ENCODE peak calls at places on chromosomes 11 and 22, in seven cellular contexts. H is NCI-H526 treated with DMSO at 0.1 percent for 48 hours, Z is aorta, I is smooth muscle cell of the brain vasculature, Q is body of pancreas, V is heart right ventricle, J is SHP77. W is an unnamed sample.

GRCh38 chr11:130426223-130427048 is 2.0 kb downstream of the ADAMTS8 start:
- DNase-seq in H (no peak), Z (no peak), I (no peak), Q (peak), V (no peak), J (no peak), W (no peak)

GRCh38 chr22:29703595-29704195 is 16.1 kb upstream of the CABP7 start:
- DNase-seq in H (no peak), Z (no peak), I (no peak), Q (no peak), V (no peak), J (no peak), W (no peak)

GRCh38 chr11:131754671-131755070 is 384.3 kb downstream of the NTM start:
- DNase-seq in H (no peak), Z (no peak), I (no peak), Q (no peak), V (no peak), J (no peak), W (no peak)

GRCh38 chr22:32469799-32470212 is 4.8 kb upstream of the FBXO7 start:
- DNase-seq in H (no peak), Z (no peak), I (no peak), Q (peak), V (no peak), J (no peak), W (peak)

GRCh38 chr22:38327805-38328204 is 10.6 kb upstream of the CSNK1E start:
- DNase-seq in H (no peak), Z (no peak), I (no peak), Q (no peak), V (no peak), J (no peak), W (peak)

GRCh38 chr22:17149073-17149815 is 9.8 kb downstream of the HDHD5 start:
- DNase-seq in H (no peak), Z (no peak), I (no peak), Q (peak), V (no peak), J (no peak), W (no peak)

GRCh38 chr22:48464246-48464645 is 1363.4 kb downstream of the BRD1 start:
- DNase-seq in H (no peak), Z (peak), I (no peak), Q (no peak), V (no peak), J (no peak), W (no peak)

GRCh38 chr11:17608830-17609229 is 61.8 kb downstream of the OTOG start:
- DNase-seq in H (no peak), Z (no peak), I (no peak), Q (no peak), V (no peak), J (no peak), W (no peak)

GRCh38 chr11:108084811-108085210 is 36.6 kb upstream of the ACAT1 start:
- DNase-seq in H (no peak), Z (no peak), I (no peak), Q (no peak), V (no peak), J (no peak), W (no peak)

GRCh38 chr22:43412808-43413785 is 1.3 kb downstream of the MPPED1 start:
- DNase-seq in H (no peak), Z (no peak), I (no peak), Q (no peak), V (no peak), J (no peak), W (no peak)

GRCh38 chr22:39117585-39118191 is 20.6 kb downstream of the APOBEC3H start:
- DNase-seq in H (no peak), Z (peak), I (peak), Q (peak), V (peak), J (peak), W (peak)

GRCh38 chr11:65526744-65527143 is 1.9 kb downstream of the SCYL1 start:
- DNase-seq in H (no peak), Z (no peak), I (no peak), Q (no peak), V (no peak), J (no peak), W (no peak)

GRCh38 chr22:40939202-40939601 is 12.0 kb upstream of the RBX1 start:
- DNase-seq in H (no peak), Z (no peak), I (no peak), Q (no peak), V (no peak), J (no peak), W (no peak)

GRCh38 chr11:65150513-65151271 is 16.4 kb upstream of the SYVN1 start:
- DNase-seq in H (no peak), Z (peak), I (peak), Q (peak), V (peak), J (peak), W (peak)

GRCh38 chr11:70692131-70692530 is 293.8 kb downstream of the CTTN start:
- DNase-seq in H (no peak), Z (no peak), I (no peak), Q (no peak), V (no peak), J (no peak), W (no peak)

GRCh38 chr11:8694137-8694536 is 11.5 kb downstream of the RPL27A start:
- DNase-seq in H (no peak), Z (no peak), I (no peak), Q (no peak), V (no peak), J (no peak), W (no peak)

GRCh38 chr11:64339754-64340408 is at the start of gene CCDC88B:
- DNase-seq in H (no peak), Z (peak), I (no peak), Q (peak), V (peak), J (no peak), W (no peak)

GRCh38 chr22:20026204-20026908 is 5.4 kb downstream of the TANGO2 start:
- DNase-seq in H (no peak), Z (no peak), I (no peak), Q (no peak), V (no peak), J (no peak), W (no peak)

W was measured in choroid plexus epithelial cell.